ENCODE peak calls at places on chromosomes 11 and 22, in four cellular contexts. Q is Karpas-422, A is HAP-1, G is A549. W is an unnamed sample. For H3K4me1, the result is how much of the 10 kb centered on the place peaks cover.

GRCh38 chr11:80034801-80035200 is 594.0 kb upstream of the TENM4 start:
- DNase-seq in G (no peak), A (no peak), Q (no peak), W (no peak)

GRCh38 chr11:59222464-59223065 is 9.8 kb upstream of the MPEG1 start:
- DNase-seq in G (no peak), Q (no peak), A (no peak), W (no peak)

GRCh38 chr11:3880724-3881123 is 25.3 kb downstream of the STIM1 start:
- DNase-seq in G (no peak), A (no peak), Q (peak), W (no peak)

GRCh38 chr11:8011981-8012444 is 24.9 kb downstream of the EIF3F start:
- DNase-seq in Q (no peak), A (no peak), G (no peak), W (no peak)

GRCh38 chr11:104279587-104279986 is 115.6 kb upstream of the PDGFD start:
- DNase-seq in G (no peak), A (no peak), Q (no peak), W (no peak)

GRCh38 chr22:41688365-41689211 is at the start of gene SNU13:
- DNase-seq in A (peak), G (peak), Q (peak), W (peak)

GRCh38 chr22:22418957-22419356 is 89.6 kb downstream of the ZNF280B start:
- DNase-seq in G (no peak), Q (no peak), A (no peak), W (no peak)

GRCh38 chr11:62012451-62013265 is 45.2 kb upstream of the FTH1 start:
- DNase-seq in Q (no peak), G (peak), A (no peak), W (no peak)

GRCh38 chr11:9313648-9314290 is 624 bp downstream of the TMEM41B start:
- DNase-seq in Q (peak), G (peak), A (no peak), W (no peak)

GRCh38 chr11:17469998-17470397 is 6.6 kb downstream of the ABCC8 start:
- DNase-seq in G (no peak), Q (no peak), A (no peak), W (no peak)

GRCh38 chr11:92425127-92425526 is 200.5 kb downstream of the FAT3 start:
- DNase-seq in A (no peak), G (no peak), Q (no peak), W (no peak)

GRCh38 chr11:122709042-122709760 is 53.7 kb downstream of the UBASH3B start:
- DNase-seq in Q (no peak), A (no peak), G (no peak), W (no peak)

GRCh38 chr11:67504950-67505561 is at the start of gene PITPNM1:
- DNase-seq in G (peak), A (peak), Q (peak), W (peak)

GRCh38 chr22:17845790-17846189 is 71.5 kb upstream of the BID start:
- DNase-seq in G (no peak), A (no peak), Q (no peak), W (no peak)

GRCh38 chr11:45857834-45858492 is 10.7 kb downstream of the CRY2 start:
- DNase-seq in Q (no peak), A (no peak), G (no peak), W (no peak)

GRCh38 chr11:665707-666281 is 28.7 kb downstream of the DRD4 start:
- DNase-seq in G (no peak), A (no peak), Q (no peak), W (no peak)

GRCh38 chr22:23742505-23743264 is 8.2 kb downstream of the ZNF70 start:
- DNase-seq in A (no peak), Q (peak), G (no peak), W (no peak)

GRCh38 chr22:50396751-50397370 is 53.7 kb downstream of the PPP6R2 start:
- DNase-seq in G (peak), Q (no peak), A (no peak), W (peak)

GRCh38 chr11:74687237-74688005 is 43.8 kb downstream of the CHRDL2 start:
- DNase-seq in A (peak), Q (no peak), G (no peak), W (no peak)

GRCh38 chr11:74684661-74685060 is 46.6 kb downstream of the CHRDL2 start:
- DNase-seq in G (no peak), A (no peak), Q (no peak), W (no peak)

GRCh38 chr11:74685338-74685737 is 45.9 kb downstream of the CHRDL2 start:
- DNase-seq in Q (no peak), A (no peak), G (no peak), W (no peak)

GRCh38 chr11:74686792-74687191 is 44.4 kb downstream of the CHRDL2 start:
- DNase-seq in G (no peak), A (no peak), Q (no peak), W (no peak)

GRCh38 chr11:74685905-74686304 is 45.3 kb downstream of the CHRDL2 start:
- DNase-seq in G (no peak), Q (no peak), A (no peak), W (no peak)
- H3K4me3 ChIP-seq in G (no peak), Q (no peak), A (no peak), W (no peak)

GRCh38 chr11:65560555-65561418 is 2.6 kb upstream of the LTBP3 start:
- DNase-seq in Q (no peak), G (peak), A (no peak), W (peak)
- H3K4me1 ChIP-seq in Q (under half), G (half or more), A (under half), W (under half)

GRCh38 chr22:46576556-46577351 is 39.3 kb upstream of the CELSR1 start:
- DNase-seq in G (peak), A (peak), Q (peak), W (peak)

GRCh38 chr22:46577361-46578249 is 40.2 kb upstream of the CELSR1 start:
- DNase-seq in Q (peak), A (no peak), G (no peak), W (no peak)

GRCh38 chr22:46579751-46580449 is 40.3 kb upstream of the GRAMD4 start:
- DNase-seq in A (no peak), Q (no peak), G (no peak), W (no peak)

GRCh38 chr22:46578824-46579561 is 41.2 kb upstream of the GRAMD4 start:
- DNase-seq in A (no peak), Q (no peak), G (no peak), W (no peak)

DNA sequence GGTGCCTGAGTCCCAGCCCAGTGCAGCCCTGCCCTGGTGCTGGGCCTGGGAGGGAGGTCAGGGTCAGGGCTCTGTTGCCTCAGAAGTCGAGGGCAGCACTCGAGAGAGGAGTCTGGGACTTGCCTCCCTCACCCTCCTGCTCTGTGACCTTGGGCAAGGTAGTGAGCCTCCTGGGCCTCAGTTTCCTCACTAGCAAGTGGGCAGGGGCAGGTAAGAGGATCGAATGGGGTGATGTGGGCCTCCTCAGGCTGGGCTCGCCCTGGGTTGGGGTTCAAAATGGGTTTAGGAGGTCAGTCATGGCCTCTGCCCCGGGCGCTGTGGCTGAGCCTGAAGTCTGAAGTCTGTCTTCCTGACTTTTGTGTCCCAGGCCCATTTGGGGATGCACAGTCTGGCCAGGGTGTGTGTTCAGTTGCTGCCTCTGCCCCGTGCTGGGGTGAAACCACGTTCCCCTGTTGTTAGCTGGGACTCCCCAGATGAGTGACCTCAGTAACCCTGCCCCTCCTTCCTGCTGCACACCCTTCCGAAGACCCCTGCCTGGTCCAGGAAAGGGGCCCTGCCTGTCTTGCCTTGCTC is 40.9 kb upstream of the CELSR1 start:
- DNase-seq in G (no peak), Q (no peak), A (no peak), W (no peak)
- H3K4me3 ChIP-seq in G (peak), Q (peak), A (peak), W (no peak)

GRCh38 chr22:20211409-20211996 is 56.6 kb downstream of the RTN4R start:
- DNase-seq in Q (no peak), A (no peak), G (no peak), W (no peak)

GRCh38 chr22:20210473-20211059 is 57.6 kb downstream of the RTN4R start:
- DNase-seq in G (no peak), Q (no peak), A (no peak), W (no peak)

GRCh38 chr22:20213833-20214708 is 54.0 kb downstream of the RTN4R start:
- DNase-seq in A (no peak), Q (no peak), G (no peak), W (no peak)

GRCh38 chr22:20212754-20213699 is 55.1 kb downstream of the RTN4R start:
- DNase-seq in G (no peak), Q (no peak), A (no peak), W (peak)

DNA sequence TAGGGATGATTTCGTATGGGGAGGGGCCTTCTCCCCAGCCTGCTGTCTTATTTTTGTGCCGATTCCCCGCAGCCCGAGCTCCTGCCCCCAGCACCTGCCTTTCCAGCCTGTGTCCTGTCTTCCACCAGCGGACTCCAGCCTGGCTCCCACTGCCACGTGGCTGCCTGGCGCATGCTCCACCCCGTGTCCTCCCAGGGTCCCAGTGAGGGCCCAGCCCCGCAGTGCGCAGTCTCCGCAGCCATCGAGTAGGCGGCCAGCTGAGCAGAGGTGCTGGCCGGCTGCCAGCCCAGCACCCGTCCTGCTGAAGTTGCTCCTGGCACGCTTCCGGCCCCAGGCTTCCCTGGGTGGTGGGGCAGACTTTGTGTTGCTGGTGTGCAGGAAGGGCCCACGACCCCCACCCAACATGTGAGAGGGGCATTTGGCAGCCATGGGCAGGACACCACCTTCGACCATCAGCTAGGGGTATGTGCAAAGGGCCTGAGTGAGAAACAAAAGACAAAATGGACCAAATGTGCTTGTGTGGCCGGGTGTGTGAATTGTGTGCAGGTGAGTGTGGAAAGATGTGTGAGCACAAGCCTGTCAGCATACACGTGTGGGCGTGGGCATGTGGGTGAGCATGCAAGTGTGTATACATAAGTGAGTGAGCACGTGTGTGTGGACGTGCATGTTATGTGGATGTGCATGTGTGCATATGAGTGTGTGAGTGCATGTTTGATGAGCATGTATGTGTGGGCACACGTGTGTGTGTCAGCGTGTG is 55.9 kb downstream of the RTN4R start:
- DNase-seq in Q (no peak), G (no peak), A (no peak), W (peak)
- H3K4me1 ChIP-seq in Q (under half), G (under half), A (under half), W (under half)

GRCh38 chr11:63737718-63738117 is 30.9 kb downstream of the ZFTA start:
- DNase-seq in A (no peak), Q (no peak), G (no peak), W (no peak)

GRCh38 chr11:63738720-63739360 is 29.7 kb downstream of the ZFTA start:
- DNase-seq in G (peak), A (peak), Q (peak), W (peak)

GRCh38 chr11:63736864-63737263 is 31.7 kb downstream of the ZFTA start:
- DNase-seq in Q (no peak), G (no peak), A (no peak), W (no peak)
- H3K4me3 ChIP-seq in Q (no peak), G (no peak), A (no peak), W (no peak)

GRCh38 chr22:35894464-35894878 is 134.2 kb downstream of the RBFOX2 start:
- DNase-seq in G (no peak), A (no peak), Q (no peak), W (no peak)

GRCh38 chr22:35893698-35894097 is 134.9 kb downstream of the RBFOX2 start:
- DNase-seq in G (no peak), A (no peak), Q (no peak), W (no peak)

GRCh38 chr22:35889071-35889470 is 139.6 kb downstream of the RBFOX2 start:
- DNase-seq in A (no peak), Q (no peak), G (no peak), W (no peak)

GRCh38 chr22:35892192-35892591 is 136.4 kb downstream of the RBFOX2 start:
- DNase-seq in G (no peak), A (no peak), Q (no peak), W (no peak)

GRCh38 chr22:35891442-35891841 is 137.2 kb downstream of the RBFOX2 start:
- DNase-seq in A (no peak), G (no peak), Q (no peak), W (no peak)
- H3K4me1 ChIP-seq in A (under half), G (half or more), Q (under half), W (under half)

W was measured in SJCRH30.